ENCODE peak calls at places on chromosomes 5 and 9, in eight cellular contexts. P is vagina, A is cardiac fibroblast, N is AG04450, W is bronchial epithelial cell, J is body of pancreas, M is right atrium auricular region, H is A549. E is an unnamed sample.

GRCh38 chr5:150642567-150642927 is 2.1 kb downstream of the SYNPO start:
- DNase-seq in P (no peak), A (peak), N (peak), W (peak), J (peak), M (peak), H (peak), E (peak)

GRCh38 chr5:40273936-40274335 is 405.8 kb upstream of the PTGER4 start:
- DNase-seq in P (no peak), A (no peak), N (no peak), W (peak), J (no peak), M (no peak), H (no peak), E (no peak)

GRCh38 chr9:131735238-131736181 is 4.4 kb downstream of the RAPGEF1 start:
- DNase-seq in P (no peak), A (no peak), N (no peak), W (no peak), J (no peak), M (no peak), H (peak), E (no peak)

GRCh38 chr5:43033845-43034590 is 6.1 kb downstream of the ANXA2R start:
- DNase-seq in P (no peak), A (peak), N (no peak), W (no peak), J (no peak), M (no peak), H (no peak), E (peak)

GRCh38 chr9:35718726-35719511 is 13.1 kb downstream of the TLN1 start:
- DNase-seq in P (no peak), A (no peak), N (no peak), W (peak), J (no peak), M (no peak), H (no peak), E (no peak)

GRCh38 chr5:135887447-135887864 is 8.2 kb downstream of the IL9 start:
- DNase-seq in P (no peak), A (peak), N (peak), W (peak), J (peak), M (peak), H (peak), E (peak)

GRCh38 chr9:128006360-128007024 is 25.7 kb upstream of the EEIG1 start:
- DNase-seq in P (no peak), A (no peak), N (no peak), W (peak), J (no peak), M (no peak), H (peak), E (peak)

GRCh38 chr9:34546834-34547827 is 24.3 kb upstream of the ENHO start:
- DNase-seq in P (no peak), A (peak), N (peak), W (peak), J (peak), M (no peak), H (peak), E (peak)

GRCh38 chr9:124602632-124603031 is 95.4 kb upstream of the NR5A1 start:
- DNase-seq in P (no peak), A (no peak), N (no peak), W (no peak), J (no peak), M (no peak), H (no peak), E (no peak)

GRCh38 chr9:64773491-64773931 is 511.5 kb downstream of the FOXD4L5 start:
- DNase-seq in P (no peak), A (no peak), N (no peak), W (no peak), J (no peak), M (no peak), H (no peak), E (no peak)

GRCh38 chr5:54736003-54736797 is 218.6 kb downstream of the SNX18 start:
- DNase-seq in P (peak), A (no peak), N (no peak), W (no peak), J (no peak), M (no peak), H (no peak), E (no peak)

GRCh38 chr5:6730407-6730806 is 17.2 kb downstream of the TENT4A start:
- DNase-seq in P (no peak), A (no peak), N (no peak), W (no peak), J (no peak), M (no peak), H (no peak), E (no peak)

GRCh38 chr5:6900828-6901227 is 187.6 kb downstream of the TENT4A start:
- DNase-seq in P (no peak), A (no peak), N (no peak), W (no peak), J (peak), M (no peak), H (peak), E (no peak)

GRCh38 chr9:18268381-18268780 is 205.6 kb upstream of the ADAMTSL1 start:
- DNase-seq in P (no peak), A (peak), N (no peak), W (peak), J (no peak), M (no peak), H (no peak), E (no peak)

GRCh38 chr9:130997925-130998595 is 10.9 kb upstream of the LAMC3 start:
- DNase-seq in P (no peak), A (peak), N (peak), W (peak), J (peak), M (no peak), H (peak), E (peak)

GRCh38 chr9:113275147-113276131 is at the start of the genes CDC26 and PRPF4:
- DNase-seq in P (peak), A (peak), N (peak), W (peak), J (peak), M (peak), H (peak), E (peak)

DNA sequence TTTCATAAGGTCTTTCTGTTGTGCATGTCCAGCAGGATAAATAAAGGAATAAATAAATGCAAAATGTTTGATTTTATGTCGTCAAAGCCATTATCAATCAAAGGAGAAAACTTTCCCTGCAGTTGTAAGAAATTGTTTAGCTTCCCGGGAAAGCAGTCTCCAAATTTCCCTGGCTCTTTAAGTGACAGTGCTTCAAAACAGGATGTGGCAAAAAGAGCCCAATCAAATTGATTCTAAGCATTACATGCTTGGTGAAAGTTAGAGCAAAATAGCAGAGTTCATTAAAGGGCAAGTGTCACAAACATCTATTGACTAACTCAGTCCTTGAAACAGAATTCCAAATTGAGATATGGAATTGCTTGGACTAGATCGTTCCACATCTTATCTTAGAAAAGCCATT is 704.1 kb downstream of the PRELID2 start:
- DNase-seq in P (no peak), A (no peak), N (no peak), W (no peak), J (no peak), M (no peak), H (no peak), E (no peak)
- H3K4me3 ChIP-seq in P (no peak), A (no peak), N (no peak), W (no peak), J (no peak), M (no peak), H (no peak), E (no peak)

GRCh38 chr9:133987455-133987800 is 4.7 kb downstream of the VAV2 start:
- DNase-seq in P (no peak), A (no peak), N (no peak), W (no peak), J (no peak), M (no peak), H (no peak), E (no peak)
- TF ChIP-seq CTCF in P (no peak), A (no peak), N (no peak), W (no peak), J (no peak), M (no peak), H (no peak), E (no peak)

GRCh38 chr9:87725356-87725899 is 491 bp upstream of the CTSL start:
- DNase-seq in P (no peak), A (peak), N (no peak), W (no peak), J (no peak), M (no peak), H (peak), E (peak)
- H3K4me3 ChIP-seq in P (peak), A (peak), N (peak), W (peak), J (peak), M (peak), H (peak), E (peak)

GRCh38 chr9:99474186-99474585 is 252.1 kb downstream of the SEC61B start:
- DNase-seq in P (no peak), A (no peak), N (no peak), W (no peak), J (no peak), M (no peak), H (no peak), E (no peak)
- TF ChIP-seq CTCF in P (no peak), A (no peak), N (no peak), W (no peak), J (no peak), M (no peak), H (no peak), E (no peak)

GRCh38 chr9:123164285-123164684 is 104.1 kb downstream of the STRBP start:
- DNase-seq in P (no peak), A (no peak), N (no peak), W (no peak), J (no peak), M (no peak), H (no peak), E (no peak)

GRCh38 chr9:123168526-123168925 is 99.9 kb downstream of the STRBP start:
- DNase-seq in P (no peak), A (no peak), N (no peak), W (no peak), J (no peak), M (no peak), H (no peak), E (no peak)

GRCh38 chr9:123169926-123170325 is 98.5 kb downstream of the STRBP start:
- DNase-seq in P (no peak), A (no peak), N (no peak), W (no peak), J (no peak), M (no peak), H (no peak), E (no peak)

GRCh38 chr9:123165813-123166212 is 102.6 kb downstream of the STRBP start:
- DNase-seq in P (no peak), A (no peak), N (no peak), W (no peak), J (no peak), M (no peak), H (no peak), E (no peak)

GRCh38 chr9:123167474-123167873 is 100.9 kb downstream of the STRBP start:
- DNase-seq in P (no peak), A (no peak), N (no peak), W (no peak), J (no peak), M (no peak), H (no peak), E (no peak)
- H3K4me3 ChIP-seq in P (no peak), A (no peak), N (no peak), W (no peak), J (no peak), M (no peak), H (no peak), E (no peak)

GRCh38 chr9:89605181-89606048 is 603 bp downstream of the GADD45G start:
- DNase-seq in P (no peak), A (peak), N (no peak), W (peak), J (peak), M (peak), H (peak), E (peak)

GRCh38 chr9:89604463-89605180 is at the start of gene GADD45G:
- DNase-seq in P (peak), A (peak), N (peak), W (peak), J (peak), M (peak), H (peak), E (peak)

GRCh38 chr9:89601856-89602562 is 2.8 kb upstream of the GADD45G start:
- DNase-seq in P (peak), A (no peak), N (no peak), W (no peak), J (peak), M (no peak), H (no peak), E (no peak)

GRCh38 chr9:89602978-89603628 is 1.7 kb upstream of the GADD45G start:
- DNase-seq in P (peak), A (peak), N (peak), W (peak), J (peak), M (peak), H (peak), E (peak)

GRCh38 chr9:89603629-89604462 is 966 bp upstream of the GADD45G start:
- DNase-seq in P (no peak), A (peak), N (no peak), W (peak), J (peak), M (peak), H (peak), E (peak)
- TF ChIP-seq CTCF in P (peak), A (no peak), N (peak), W (peak), J (peak), M (peak), H (peak), E (peak)

GRCh38 chr5:107389130-107389553 is 281.6 kb downstream of the EFNA5 start:
- DNase-seq in P (no peak), A (peak), N (no peak), W (peak), J (no peak), M (no peak), H (peak), E (peak)
- H3K4me3 ChIP-seq in P (no peak), A (no peak), N (no peak), W (no peak), J (no peak), M (no peak), H (peak), E (no peak)

DNA sequence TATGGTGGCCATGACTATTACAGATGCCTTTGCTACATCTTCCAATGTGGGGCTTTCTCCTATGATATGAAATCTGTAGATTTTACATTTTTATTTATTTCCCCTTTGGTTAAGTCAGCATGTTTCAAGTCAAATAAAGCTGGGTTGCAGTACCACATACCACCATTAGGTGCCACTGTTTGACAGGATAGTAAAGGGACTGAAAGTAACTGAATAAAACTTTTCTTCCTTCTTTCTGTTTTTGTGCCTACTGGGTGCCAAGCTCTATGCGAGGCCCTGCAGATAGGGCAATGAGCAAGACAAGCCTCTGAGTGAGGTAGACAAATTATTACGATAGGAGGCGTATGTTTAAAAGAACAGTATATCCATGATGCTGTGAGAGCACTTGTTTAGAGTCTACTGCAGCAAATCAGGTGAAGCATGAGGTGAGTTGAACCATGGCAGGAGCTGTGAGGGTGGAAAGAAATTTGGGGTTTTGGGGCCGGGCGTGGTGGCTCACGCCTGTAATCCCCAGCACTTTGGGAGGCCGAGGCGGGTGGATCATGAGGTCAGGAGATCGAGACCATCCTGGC is 64.8 kb downstream of the GDNF start:
- DNase-seq in P (no peak), A (peak), N (no peak), W (peak), J (no peak), M (no peak), H (peak), E (peak)
- TF ChIP-seq CTCF in P (no peak), A (peak), N (peak), W (peak), J (peak), M (peak), H (peak), E (peak)

GRCh38 chr5:179733764-179734126 is 1.1 kb downstream of the MAML1 start:
- DNase-seq in P (no peak), A (no peak), N (no peak), W (no peak), J (no peak), M (no peak), H (no peak), E (no peak)

GRCh38 chr5:179732412-179732917 is at the start of gene MAML1:
- DNase-seq in P (peak), A (peak), N (peak), W (peak), J (peak), M (peak), H (peak), E (peak)

GRCh38 chr5:179731791-179732411 is 721 bp upstream of the MAML1 start:
- DNase-seq in P (no peak), A (peak), N (peak), W (peak), J (no peak), M (peak), H (no peak), E (peak)

GRCh38 chr5:179732918-179733763 is 519 bp downstream of the MAML1 start:
- DNase-seq in P (peak), A (peak), N (no peak), W (peak), J (peak), M (peak), H (peak), E (peak)

DNA sequence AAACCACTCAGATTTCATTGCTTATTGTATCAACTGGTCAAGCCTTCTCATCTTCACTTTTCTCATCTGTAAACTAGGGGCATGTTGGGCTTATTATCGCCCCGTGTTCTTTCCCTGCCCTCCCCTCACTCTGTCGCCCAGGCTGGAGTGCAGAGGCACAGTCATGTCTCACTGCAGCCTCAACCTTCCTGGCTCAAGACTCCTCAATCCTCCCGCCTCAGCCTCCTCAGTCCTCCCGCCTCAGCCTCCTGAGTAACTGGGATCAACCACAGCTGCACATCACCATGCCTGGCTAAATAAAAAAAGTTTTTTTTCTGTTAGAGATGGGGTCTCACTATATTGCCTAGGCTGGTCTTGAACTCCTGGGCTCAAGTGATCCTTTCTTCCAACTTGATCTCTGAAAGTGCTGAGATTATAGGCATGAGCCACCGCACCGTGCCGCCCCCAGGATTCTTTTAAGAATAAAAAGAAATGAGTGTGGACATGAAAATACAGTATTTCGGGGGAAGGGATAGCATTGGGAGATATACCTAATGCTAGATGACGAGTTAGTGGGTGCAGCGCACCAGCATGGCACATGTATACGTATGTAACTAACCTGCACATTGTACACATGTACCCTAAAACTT is 2.0 kb downstream of the MAML1 start:
- DNase-seq in P (no peak), A (no peak), N (no peak), W (no peak), J (no peak), M (no peak), H (no peak), E (no peak)
- H3K4me3 ChIP-seq in P (peak), A (no peak), N (peak), W (peak), J (no peak), M (no peak), H (peak), E (peak)

E was measured in fibroblast of villous mesenchyme.